ENCODE peak calls at places on chromosomes 16 and 17, in nine cellular contexts. One of them, this sample, is unnamed.

GRCh38 chr17:61289408-61290385 is 109.9 kb upstream of the TBX2 start:
- DNase-seq in mucosa of descending colon: no peak
- DNase-seq in GM12865: no peak
- DNase-seq in EL: no peak
- DNase-seq in SW 1271: no peak
- DNase-seq in thyroid gland: no peak
- DNase-seq in activated CD8-positive, alpha-beta memory T cell treated with anti-CD3 and anti-CD28 coated beads for 1 hour: no peak
- DNase-seq in cardiac fibroblast: no peak
- DNase-seq in naive thymus-derived CD8-positive, alpha-beta T cell: no peak
- DNase-seq in this sample: no peak

GRCh38 chr16:25713785-25714570 is 22.2 kb downstream of the HS3ST4 start:
- DNase-seq in mucosa of descending colon: no peak
- DNase-seq in GM12865: no peak
- DNase-seq in EL: no peak
- DNase-seq in SW 1271: no peak
- DNase-seq in thyroid gland: no peak
- DNase-seq in activated CD8-positive, alpha-beta memory T cell treated with anti-CD3 and anti-CD28 coated beads for 1 hour: no peak
- DNase-seq in cardiac fibroblast: no peak
- DNase-seq in naive thymus-derived CD8-positive, alpha-beta T cell: no peak
- DNase-seq in this sample: no peak

GRCh38 chr17:74763565-74764387 is 12.4 kb downstream of the NAT9 start:
- DNase-seq in mucosa of descending colon: peak; percentile 80
- DNase-seq in GM12865: no peak
- DNase-seq in EL: no peak
- DNase-seq in SW 1271: no peak
- DNase-seq in thyroid gland: peak; percentile 49
- DNase-seq in activated CD8-positive, alpha-beta memory T cell treated with anti-CD3 and anti-CD28 coated beads for 1 hour: no peak
- DNase-seq in cardiac fibroblast: no peak
- DNase-seq in naive thymus-derived CD8-positive, alpha-beta T cell: no peak
- DNase-seq in this sample: no peak

GRCh38 chr17:50817838-50818237 is 17.5 kb upstream of the WFIKKN2 start:
- DNase-seq in mucosa of descending colon: no peak
- DNase-seq in GM12865: no peak
- DNase-seq in EL: peak; percentile 65
- DNase-seq in SW 1271: no peak
- DNase-seq in thyroid gland: no peak
- DNase-seq in activated CD8-positive, alpha-beta memory T cell treated with anti-CD3 and anti-CD28 coated beads for 1 hour: no peak
- DNase-seq in cardiac fibroblast: no peak
- DNase-seq in naive thymus-derived CD8-positive, alpha-beta T cell: no peak
- DNase-seq in this sample: peak; percentile 43

GRCh38 chr16:51500306-51500705 is 349.2 kb upstream of the SALL1 start:
- DNase-seq in mucosa of descending colon: no peak
- DNase-seq in GM12865: no peak
- DNase-seq in EL: peak; percentile 6
- DNase-seq in SW 1271: no peak
- DNase-seq in thyroid gland: no peak
- DNase-seq in activated CD8-positive, alpha-beta memory T cell treated with anti-CD3 and anti-CD28 coated beads for 1 hour: no peak
- DNase-seq in cardiac fibroblast: peak; percentile 6
- DNase-seq in naive thymus-derived CD8-positive, alpha-beta T cell: no peak
- DNase-seq in this sample: peak; percentile 13

GRCh38 chr16:82344157-82344556 is 174.1 kb upstream of the MPHOSPH6 start:
- DNase-seq in mucosa of descending colon: no peak
- DNase-seq in GM12865: peak; percentile 20
- DNase-seq in EL: no peak
- DNase-seq in SW 1271: no peak
- DNase-seq in thyroid gland: no peak
- DNase-seq in activated CD8-positive, alpha-beta memory T cell treated with anti-CD3 and anti-CD28 coated beads for 1 hour: no peak
- DNase-seq in cardiac fibroblast: no peak
- DNase-seq in naive thymus-derived CD8-positive, alpha-beta T cell: no peak
- DNase-seq in this sample: no peak

GRCh38 chr17:82006468-82007227 is 16.0 kb downstream of the CENPX start:
- DNase-seq in mucosa of descending colon: no peak
- DNase-seq in GM12865: no peak
- DNase-seq in EL: peak; percentile 64
- DNase-seq in SW 1271: no peak
- DNase-seq in thyroid gland: no peak
- DNase-seq in activated CD8-positive, alpha-beta memory T cell treated with anti-CD3 and anti-CD28 coated beads for 1 hour: no peak
- DNase-seq in cardiac fibroblast: peak; percentile 59
- DNase-seq in naive thymus-derived CD8-positive, alpha-beta T cell: no peak
- DNase-seq in this sample: peak; percentile 76

GRCh38 chr17:60415146-60415545 is 7.1 kb upstream of the CHCT1 start:
- DNase-seq in mucosa of descending colon: no peak
- DNase-seq in GM12865: no peak
- DNase-seq in EL: no peak
- DNase-seq in SW 1271: no peak
- DNase-seq in thyroid gland: no peak
- DNase-seq in activated CD8-positive, alpha-beta memory T cell treated with anti-CD3 and anti-CD28 coated beads for 1 hour: no peak
- DNase-seq in cardiac fibroblast: no peak
- DNase-seq in naive thymus-derived CD8-positive, alpha-beta T cell: no peak
- DNase-seq in this sample: no peak

GRCh38 chr17:78113804-78114785 is 14.5 kb downstream of the TMC6 start:
- DNase-seq in mucosa of descending colon: no peak
- DNase-seq in GM12865: peak; percentile 74
- DNase-seq in EL: no peak
- DNase-seq in SW 1271: no peak
- DNase-seq in thyroid gland: peak; percentile 45
- DNase-seq in activated CD8-positive, alpha-beta memory T cell treated with anti-CD3 and anti-CD28 coated beads for 1 hour: no peak
- DNase-seq in cardiac fibroblast: no peak
- DNase-seq in naive thymus-derived CD8-positive, alpha-beta T cell: peak; percentile 9
- DNase-seq in this sample: no peak

GRCh38 chr16:60914334-60914733 is 1121.9 kb downstream of the CDH8 start:
- DNase-seq in mucosa of descending colon: no peak
- DNase-seq in GM12865: no peak
- DNase-seq in EL: no peak
- DNase-seq in SW 1271: no peak
- DNase-seq in thyroid gland: no peak
- DNase-seq in activated CD8-positive, alpha-beta memory T cell treated with anti-CD3 and anti-CD28 coated beads for 1 hour: no peak
- DNase-seq in cardiac fibroblast: no peak
- DNase-seq in naive thymus-derived CD8-positive, alpha-beta T cell: no peak
- DNase-seq in this sample: no peak

GRCh38 chr16:1713933-1714332 is 7.9 kb downstream of the MAPK8IP3 start:
- DNase-seq in mucosa of descending colon: no peak
- DNase-seq in GM12865: peak; percentile 81
- DNase-seq in EL: no peak
- DNase-seq in SW 1271: no peak
- DNase-seq in thyroid gland: peak; percentile 88
- DNase-seq in activated CD8-positive, alpha-beta memory T cell treated with anti-CD3 and anti-CD28 coated beads for 1 hour: no peak
- DNase-seq in cardiac fibroblast: no peak
- DNase-seq in naive thymus-derived CD8-positive, alpha-beta T cell: no peak
- DNase-seq in this sample: no peak

GRCh38 chr16:1932050-1933028 is 10.7 kb downstream of the MSRB1 start:
- DNase-seq in mucosa of descending colon: peak; percentile 69
- DNase-seq in GM12865: no peak
- DNase-seq in EL: no peak
- DNase-seq in SW 1271: no peak
- DNase-seq in thyroid gland: peak; percentile 42
- DNase-seq in activated CD8-positive, alpha-beta memory T cell treated with anti-CD3 and anti-CD28 coated beads for 1 hour: no peak
- DNase-seq in cardiac fibroblast: no peak
- DNase-seq in naive thymus-derived CD8-positive, alpha-beta T cell: no peak
- DNase-seq in this sample: no peak

GRCh38 chr16:75251280-75252048 is at the start of gene BCAR1:
- DNase-seq in mucosa of descending colon: peak; percentile 93
- DNase-seq in GM12865: peak; percentile 83
- DNase-seq in EL: peak; percentile 93
- DNase-seq in SW 1271: peak; percentile 57
- DNase-seq in thyroid gland: peak; percentile 91
- DNase-seq in activated CD8-positive, alpha-beta memory T cell treated with anti-CD3 and anti-CD28 coated beads for 1 hour: no peak
- DNase-seq in cardiac fibroblast: peak; percentile 95
- DNase-seq in naive thymus-derived CD8-positive, alpha-beta T cell: no peak
- DNase-seq in this sample: peak; percentile 92

GRCh38 chr16:78735337-78735736 is 635.9 kb downstream of the WWOX start:
- DNase-seq in mucosa of descending colon: no peak
- DNase-seq in GM12865: no peak
- DNase-seq in EL: no peak
- DNase-seq in SW 1271: no peak
- DNase-seq in thyroid gland: no peak
- DNase-seq in activated CD8-positive, alpha-beta memory T cell treated with anti-CD3 and anti-CD28 coated beads for 1 hour: no peak
- DNase-seq in cardiac fibroblast: no peak
- DNase-seq in naive thymus-derived CD8-positive, alpha-beta T cell: no peak
- DNase-seq in this sample: no peak

GRCh38 chr17:975321-975982 is 4.1 kb downstream of the NXN start:
- DNase-seq in mucosa of descending colon: peak; percentile 6
- DNase-seq in GM12865: no peak
- DNase-seq in EL: peak; percentile 77
- DNase-seq in SW 1271: no peak
- DNase-seq in thyroid gland: no peak
- DNase-seq in activated CD8-positive, alpha-beta memory T cell treated with anti-CD3 and anti-CD28 coated beads for 1 hour: no peak
- DNase-seq in cardiac fibroblast: no peak
- DNase-seq in naive thymus-derived CD8-positive, alpha-beta T cell: no peak
- DNase-seq in this sample: no peak

GRCh38 chr16:1379863-1380174 is 28.1 kb downstream of the GNPTG start:
- DNase-seq in mucosa of descending colon: no peak
- DNase-seq in GM12865: no peak
- DNase-seq in EL: no peak
- DNase-seq in SW 1271: no peak
- DNase-seq in thyroid gland: no peak
- DNase-seq in activated CD8-positive, alpha-beta memory T cell treated with anti-CD3 and anti-CD28 coated beads for 1 hour: no peak
- DNase-seq in cardiac fibroblast: no peak
- DNase-seq in naive thymus-derived CD8-positive, alpha-beta T cell: no peak
- DNase-seq in this sample: no peak

GRCh38 chr16:27427538-27427937 is 25.6 kb downstream of the IL21R start:
- DNase-seq in mucosa of descending colon: no peak
- DNase-seq in GM12865: peak; percentile 37
- DNase-seq in EL: no peak
- DNase-seq in SW 1271: no peak
- DNase-seq in thyroid gland: no peak
- DNase-seq in activated CD8-positive, alpha-beta memory T cell treated with anti-CD3 and anti-CD28 coated beads for 1 hour: no peak
- DNase-seq in cardiac fibroblast: no peak
- DNase-seq in naive thymus-derived CD8-positive, alpha-beta T cell: no peak
- DNase-seq in this sample: no peak

GRCh38 chr16:29844575-29845331 is 18.3 kb downstream of the CDIPT start:
- DNase-seq in mucosa of descending colon: no peak
- DNase-seq in GM12865: no peak
- DNase-seq in EL: no peak
- DNase-seq in SW 1271: no peak
- DNase-seq in thyroid gland: no peak
- DNase-seq in activated CD8-positive, alpha-beta memory T cell treated with anti-CD3 and anti-CD28 coated beads for 1 hour: no peak
- DNase-seq in cardiac fibroblast: peak; percentile 78
- DNase-seq in naive thymus-derived CD8-positive, alpha-beta T cell: no peak
- DNase-seq in this sample: no peak

GRCh38 chr17:11823862-11824261 is 173.4 kb downstream of the ZNF18 start:
- DNase-seq in mucosa of descending colon: no peak
- DNase-seq in GM12865: no peak
- DNase-seq in EL: no peak
- DNase-seq in SW 1271: no peak
- DNase-seq in thyroid gland: no peak
- DNase-seq in activated CD8-positive, alpha-beta memory T cell treated with anti-CD3 and anti-CD28 coated beads for 1 hour: no peak
- DNase-seq in cardiac fibroblast: no peak
- DNase-seq in naive thymus-derived CD8-positive, alpha-beta T cell: no peak
- DNase-seq in this sample: no peak

GRCh38 chr17:55348749-55349354 is 72.8 kb downstream of the MMD start:
- DNase-seq in mucosa of descending colon: peak; percentile 44
- DNase-seq in GM12865: peak; percentile 57
- DNase-seq in EL: peak; percentile 44
- DNase-seq in SW 1271: no peak
- DNase-seq in thyroid gland: peak; percentile 59
- DNase-seq in activated CD8-positive, alpha-beta memory T cell treated with anti-CD3 and anti-CD28 coated beads for 1 hour: no peak
- DNase-seq in cardiac fibroblast: peak; percentile 68
- DNase-seq in naive thymus-derived CD8-positive, alpha-beta T cell: peak; percentile 21
- DNase-seq in this sample: peak; percentile 48

GRCh38 chr17:63956296-63956920 is 16.3 kb downstream of the SCN4A start:
- DNase-seq in mucosa of descending colon: no peak
- DNase-seq in GM12865: no peak
- DNase-seq in EL: peak; percentile 73
- DNase-seq in SW 1271: no peak
- DNase-seq in thyroid gland: no peak
- DNase-seq in activated CD8-positive, alpha-beta memory T cell treated with anti-CD3 and anti-CD28 coated beads for 1 hour: no peak
- DNase-seq in cardiac fibroblast: peak; percentile 17
- DNase-seq in naive thymus-derived CD8-positive, alpha-beta T cell: no peak
- DNase-seq in this sample: peak; percentile 80

GRCh38 chr17:81902653-81903414 is 796 bp downstream of the NPB start:
- DNase-seq in mucosa of descending colon: peak; percentile 39
- DNase-seq in GM12865: peak; percentile 35
- DNase-seq in EL: no peak
- DNase-seq in SW 1271: no peak
- DNase-seq in thyroid gland: no peak
- DNase-seq in activated CD8-positive, alpha-beta memory T cell treated with anti-CD3 and anti-CD28 coated beads for 1 hour: no peak
- DNase-seq in cardiac fibroblast: no peak
- DNase-seq in naive thymus-derived CD8-positive, alpha-beta T cell: no peak
- DNase-seq in this sample: no peak

GRCh38 chr17:72724375-72724774 is 368.1 kb downstream of the SLC39A11 start:
- DNase-seq in mucosa of descending colon: no peak
- DNase-seq in GM12865: no peak
- DNase-seq in EL: peak; percentile 75
- DNase-seq in SW 1271: no peak
- DNase-seq in thyroid gland: no peak
- DNase-seq in activated CD8-positive, alpha-beta memory T cell treated with anti-CD3 and anti-CD28 coated beads for 1 hour: no peak
- DNase-seq in cardiac fibroblast: no peak
- DNase-seq in naive thymus-derived CD8-positive, alpha-beta T cell: no peak
- DNase-seq in this sample: no peak

GRCh38 chr17:38578229-38578628 is 27.5 kb downstream of the SRCIN1 start:
- DNase-seq in mucosa of descending colon: no peak
- DNase-seq in GM12865: no peak
- DNase-seq in EL: peak; percentile 66
- DNase-seq in SW 1271: no peak
- DNase-seq in thyroid gland: no peak
- DNase-seq in activated CD8-positive, alpha-beta memory T cell treated with anti-CD3 and anti-CD28 coated beads for 1 hour: no peak
- DNase-seq in cardiac fibroblast: no peak
- DNase-seq in naive thymus-derived CD8-positive, alpha-beta T cell: no peak
- DNase-seq in this sample: no peak

GRCh38 chr17:4853195-4853762 is 20.1 kb downstream of the MINK1 start:
- DNase-seq in mucosa of descending colon: no peak
- DNase-seq in GM12865: peak; percentile 12
- DNase-seq in EL: no peak
- DNase-seq in SW 1271: no peak
- DNase-seq in thyroid gland: peak; percentile 32
- DNase-seq in activated CD8-positive, alpha-beta memory T cell treated with anti-CD3 and anti-CD28 coated beads for 1 hour: no peak
- DNase-seq in cardiac fibroblast: no peak
- DNase-seq in naive thymus-derived CD8-positive, alpha-beta T cell: peak; percentile 34
- DNase-seq in this sample: no peak

GRCh38 chr17:77473615-77474226 is 333.0 kb downstream of the SEC14L1 start:
- DNase-seq in mucosa of descending colon: no peak
- DNase-seq in GM12865: peak; percentile 59
- DNase-seq in EL: no peak
- DNase-seq in SW 1271: no peak
- DNase-seq in thyroid gland: no peak
- DNase-seq in activated CD8-positive, alpha-beta memory T cell treated with anti-CD3 and anti-CD28 coated beads for 1 hour: no peak
- DNase-seq in cardiac fibroblast: no peak
- DNase-seq in naive thymus-derived CD8-positive, alpha-beta T cell: no peak
- DNase-seq in this sample: no peak

GRCh38 chr17:1112875-1113274 is 66.9 kb downstream of the ABR start:
- DNase-seq in mucosa of descending colon: no peak
- DNase-seq in GM12865: no peak
- DNase-seq in EL: no peak
- DNase-seq in SW 1271: no peak
- DNase-seq in thyroid gland: no peak
- DNase-seq in activated CD8-positive, alpha-beta memory T cell treated with anti-CD3 and anti-CD28 coated beads for 1 hour: no peak
- DNase-seq in cardiac fibroblast: no peak
- DNase-seq in naive thymus-derived CD8-positive, alpha-beta T cell: no peak
- DNase-seq in this sample: no peak

GRCh38 chr17:59762022-59762825 is 54.8 kb downstream of the VMP1 start:
- DNase-seq in mucosa of descending colon: no peak
- DNase-seq in GM12865: peak; percentile 24
- DNase-seq in EL: peak; percentile 66
- DNase-seq in SW 1271: no peak
- DNase-seq in thyroid gland: no peak
- DNase-seq in activated CD8-positive, alpha-beta memory T cell treated with anti-CD3 and anti-CD28 coated beads for 1 hour: no peak
- DNase-seq in cardiac fibroblast: peak; percentile 59
- DNase-seq in naive thymus-derived CD8-positive, alpha-beta T cell: no peak
- DNase-seq in this sample: no peak

GRCh38 chr17:18017958-18018357 is 21.0 kb downstream of the ATPAF2 start:
- DNase-seq in mucosa of descending colon: no peak
- DNase-seq in GM12865: no peak
- DNase-seq in EL: no peak
- DNase-seq in SW 1271: no peak
- DNase-seq in thyroid gland: no peak
- DNase-seq in activated CD8-positive, alpha-beta memory T cell treated with anti-CD3 and anti-CD28 coated beads for 1 hour: no peak
- DNase-seq in cardiac fibroblast: peak; percentile 73
- DNase-seq in naive thymus-derived CD8-positive, alpha-beta T cell: no peak
- DNase-seq in this sample: no peak

GRCh38 chr16:47492428-47493357 is 31.6 kb downstream of the PHKB start:
- DNase-seq in mucosa of descending colon: peak; percentile 36
- DNase-seq in GM12865: peak; percentile 93
- DNase-seq in EL: no peak
- DNase-seq in SW 1271: no peak
- DNase-seq in thyroid gland: peak; percentile 54
- DNase-seq in activated CD8-positive, alpha-beta memory T cell treated with anti-CD3 and anti-CD28 coated beads for 1 hour: no peak
- DNase-seq in cardiac fibroblast: peak; percentile 80
- DNase-seq in naive thymus-derived CD8-positive, alpha-beta T cell: no peak
- DNase-seq in this sample: peak; percentile 43

GRCh38 chr17:10807704-10808128 is 3.8 kb upstream of the TMEM238L start:
- DNase-seq in mucosa of descending colon: no peak
- DNase-seq in GM12865: no peak
- DNase-seq in EL: no peak
- DNase-seq in SW 1271: no peak
- DNase-seq in thyroid gland: no peak
- DNase-seq in activated CD8-positive, alpha-beta memory T cell treated with anti-CD3 and anti-CD28 coated beads for 1 hour: no peak
- DNase-seq in cardiac fibroblast: no peak
- DNase-seq in naive thymus-derived CD8-positive, alpha-beta T cell: no peak
- DNase-seq in this sample: no peak

This sample was measured in AG08396.